ENCODE peak calls at places on chromosomes 2 and 18, in five cellular contexts. D, V, N, A and H are unnamed samples.

GRCh38 chr2:112154246-112155110 is 16.3 kb downstream of the FBLN7 start:
- DNase-seq in D (no peak), V (no peak), N (no peak), A (no peak), H (no peak)

GRCh38 chr2:96907405-96908041 is 37.6 kb upstream of the SEMA4C start:
- DNase-seq in D (no peak), V (no peak), N (peak), A (no peak), H (no peak)

GRCh38 chr2:105802587-105802986 is 57.9 kb downstream of the NCK2 start:
- DNase-seq in D (no peak), V (no peak), N (no peak), A (no peak), H (no peak)

GRCh38 chr2:11567631-11568031 is 33.8 kb downstream of the GREB1 start:
- DNase-seq in D (no peak), V (no peak), N (no peak), A (no peak), H (no peak)

GRCh38 chr18:657311-657997 is at the start of gene TYMS:
- DNase-seq in D (peak), V (peak), N (peak), A (peak), H (peak)

GRCh38 chr2:5696351-5696740 is 4.2 kb downstream of the SOX11 start:
- DNase-seq in D (peak), V (no peak), N (no peak), A (peak), H (peak)

GRCh38 chr2:129708221-129708967 is 271.1 kb upstream of the RAB6C start:
- DNase-seq in D (no peak), V (no peak), N (no peak), A (no peak), H (no peak)

GRCh38 chr2:57882895-57883515 is 163.6 kb upstream of the VRK2 start:
- DNase-seq in D (peak), V (no peak), N (no peak), A (no peak), H (no peak)

GRCh38 chr2:29322011-29322410 is 206.8 kb downstream of the CLIP4 start:
- DNase-seq in D (no peak), V (no peak), N (no peak), A (no peak), H (no peak)

GRCh38 chr2:153477096-153477555 is 1.4 kb downstream of the RPRM start:
- DNase-seq in D (peak), V (no peak), N (no peak), A (peak), H (peak)

GRCh38 chr2:231298091-231298490 is 97.4 kb upstream of the B3GNT7 start:
- DNase-seq in D (no peak), V (no peak), N (no peak), A (no peak), H (no peak)

GRCh38 chr2:134278546-134278945 is 24.7 kb downstream of the MGAT5 start:
- DNase-seq in D (no peak), V (no peak), N (no peak), A (no peak), H (no peak)

GRCh38 chr2:176110975-176111663 is 4.0 kb downstream of the HOXD11 start:
- DNase-seq in D (no peak), V (no peak), N (no peak), A (peak), H (peak)

GRCh38 chr2:240933966-240934700 is 28.0 kb downstream of the CROCC2 start:
- DNase-seq in D (no peak), V (no peak), N (no peak), A (no peak), H (no peak)

GRCh38 chr2:197229509-197230458 is 80.8 kb downstream of the ANKRD44 start:
- DNase-seq in D (no peak), V (no peak), N (peak), A (no peak), H (no peak)

GRCh38 chr2:70981866-70982810 is 3.7 kb downstream of the ANKRD53 start:
- DNase-seq in D (no peak), V (no peak), N (no peak), A (no peak), H (no peak)

GRCh38 chr2:120013569-120014223 is 819 bp downstream of the EPB41L5 start:
- DNase-seq in D (peak), V (no peak), N (no peak), A (no peak), H (peak)

GRCh38 chr2:121826036-121826435 is 70.6 kb downstream of the TSN start:
- DNase-seq in D (no peak), V (no peak), N (peak), A (no peak), H (no peak)

GRCh38 chr2:102027036-102027702 is 35.4 kb downstream of the IL1R2 start:
- DNase-seq in D (no peak), V (no peak), N (peak), A (no peak), H (no peak)

GRCh38 chr2:120513776-120514357 is 167.9 kb downstream of the INHBB start:
- DNase-seq in D (no peak), V (no peak), N (no peak), A (no peak), H (no peak)

GRCh38 chr18:31102020-31102684 is at the start of gene DSC2:
- DNase-seq in D (no peak), V (no peak), N (no peak), A (peak), H (peak)

GRCh38 chr2:127254386-127254981 is 34.4 kb upstream of the CYP27C1 start:
- DNase-seq in D (no peak), V (peak), N (peak), A (no peak), H (no peak)

GRCh38 chr18:79573921-79574491 is 105.6 kb upstream of the CTDP1 start:
- DNase-seq in D (no peak), V (no peak), N (no peak), A (no peak), H (peak)

GRCh38 chr2:38095996-38096861 is 20.3 kb upstream of the CYP1B1 start:
- DNase-seq in D (no peak), V (no peak), N (no peak), A (no peak), H (no peak)

GRCh38 chr2:226905718-226906438 is 70.0 kb downstream of the RHBDD1 start:
- DNase-seq in D (no peak), V (no peak), N (no peak), A (no peak), H (no peak)

GRCh38 chr18:79384151-79384807 is 11.5 kb upstream of the NFATC1 start:
- DNase-seq in D (no peak), V (no peak), N (no peak), A (peak), H (no peak)

GRCh38 chr18:13356032-13356431 is 137.5 kb downstream of the LDLRAD4 start:
- DNase-seq in D (no peak), V (no peak), N (no peak), A (no peak), H (no peak)

GRCh38 chr18:50853863-50854271 is 25.1 kb upstream of the ME2 start:
- DNase-seq in D (no peak), V (no peak), N (no peak), A (no peak), H (no peak)

GRCh38 chr2:196238836-196239380 is 67.5 kb upstream of the STK17B start:
- DNase-seq in D (no peak), V (no peak), N (no peak), A (no peak), H (no peak)

GRCh38 chr2:40455661-40456060 is 3.8 kb upstream of the SLC8A1 start:
- DNase-seq in D (no peak), V (no peak), N (no peak), A (no peak), H (no peak)

GRCh38 chr18:50857694-50858093 is 21.2 kb upstream of the ME2 start:
- DNase-seq in D (no peak), V (no peak), N (no peak), A (no peak), H (no peak)

GRCh38 chr2:136255127-136255526 is 137.2 kb upstream of the CXCR4 start:
- DNase-seq in D (no peak), V (no peak), N (no peak), A (no peak), H (no peak)